ENCODE peak calls at places on chromosome 7, in four cellular contexts. B, Y, K and Z are unnamed samples.

GRCh38 chr7:29017666-29018065 is 59.5 kb upstream of the TRIL start:
- DNase-seq in B (no peak), Y (no peak), K (no peak), Z (no peak)

GRCh38 chr7:74027683-74028320 is at the start of gene ELN:
- DNase-seq in B (no peak), Y (peak), K (peak), Z (no peak)

GRCh38 chr7:2978403-2978802 is 65.3 kb downstream of the CARD11 start:
- DNase-seq in B (no peak), Y (peak), K (peak), Z (no peak)

GRCh38 chr7:120464104-120464503 is 191.1 kb downstream of the KCND2 start:
- DNase-seq in B (no peak), Y (no peak), K (no peak), Z (no peak)

GRCh38 chr7:68162712-68163111 is 1166.1 kb downstream of the TYW1 start:
- DNase-seq in B (no peak), Y (no peak), K (no peak), Z (no peak)

GRCh38 chr7:157613575-157614322 is 276.9 kb downstream of the DNAJB6 start:
- DNase-seq in B (no peak), Y (no peak), K (no peak), Z (no peak)

GRCh38 chr7:12423995-12424745 is 20.5 kb upstream of the VWDE start:
- DNase-seq in B (no peak), Y (no peak), K (no peak), Z (no peak)

GRCh38 chr7:117001283-117001682 is 48.0 kb downstream of the ST7 start:
- DNase-seq in B (no peak), Y (no peak), K (no peak), Z (no peak)

GRCh38 chr7:107659666-107660065 is 962 bp upstream of the SLC26A4 start:
- DNase-seq in B (no peak), Y (no peak), K (no peak), Z (no peak)

GRCh38 chr7:102042016-102042656 is 224.7 kb downstream of the CUX1 start:
- DNase-seq in B (peak), Y (no peak), K (no peak), Z (no peak)

GRCh38 chr7:50641442-50642405 is 76.5 kb upstream of the DDC start:
- DNase-seq in B (no peak), Y (peak), K (no peak), Z (no peak)
- TF ChIP-seq CTCF in B (no peak), Y (no peak), K (peak), Z (no peak)

GRCh38 chr7:24290004-24290641 is 6.1 kb downstream of the NPY start:
- DNase-seq in B (peak), Y (no peak), K (peak), Z (no peak)
- TF ChIP-seq CTCF in B (peak), Y (no peak), K (peak), Z (peak)

GRCh38 chr7:79317728-79318127 is 135.7 kb downstream of the MAGI2 start:
- DNase-seq in B (peak), Y (no peak), K (peak), Z (peak)
- TF ChIP-seq CTCF in B (no peak), Y (no peak), K (no peak), Z (no peak)

GRCh38 chr7:130937830-130938229 is 203.8 kb upstream of the KLF14 start:
- DNase-seq in B (no peak), Y (no peak), K (no peak), Z (no peak)

GRCh38 chr7:130940907-130941306 is 206.9 kb upstream of the KLF14 start:
- DNase-seq in B (no peak), Y (no peak), K (no peak), Z (no peak)

GRCh38 chr7:130938661-130939060 is 204.7 kb upstream of the KLF14 start:
- DNase-seq in B (no peak), Y (no peak), K (no peak), Z (no peak)

GRCh38 chr7:130940326-130940725 is 206.3 kb upstream of the KLF14 start:
- DNase-seq in B (no peak), Y (no peak), K (no peak), Z (no peak)

DNA sequence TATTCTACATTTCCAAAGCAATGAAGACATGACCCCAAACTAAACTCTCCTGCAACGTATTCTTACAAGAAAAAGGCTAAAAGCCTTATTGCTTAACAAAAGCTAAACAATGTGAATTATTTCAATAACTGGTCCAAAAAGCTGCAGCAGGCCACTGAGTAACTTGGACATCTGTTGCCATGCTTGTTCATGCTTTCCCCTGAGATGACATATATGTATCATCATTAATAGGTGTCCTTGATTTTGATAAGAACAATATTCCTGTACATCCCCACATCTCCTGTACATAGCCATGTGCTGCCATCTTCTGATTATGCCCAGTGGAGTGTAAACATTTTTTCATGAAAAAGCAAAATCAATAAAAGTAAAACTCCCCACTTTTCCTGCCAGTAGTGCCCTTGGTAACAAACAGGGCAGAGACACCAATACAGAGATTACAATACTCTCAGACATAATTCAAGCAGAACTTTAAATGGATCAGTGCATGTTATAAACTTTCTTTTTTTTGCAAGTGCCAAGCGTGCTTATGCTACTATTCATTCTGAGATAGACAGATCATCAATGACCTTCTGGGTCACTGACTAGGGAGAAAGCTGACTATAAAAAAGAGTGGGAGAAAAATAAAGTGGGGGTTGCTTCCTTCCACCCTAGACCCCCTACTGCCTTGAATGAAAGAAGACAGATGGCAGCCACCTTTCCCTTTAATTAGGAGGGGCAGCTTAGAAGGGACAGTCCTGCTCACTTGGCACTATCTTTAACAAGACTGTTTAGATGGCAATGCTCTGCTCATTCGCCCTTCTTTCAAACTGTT is 205.5 kb upstream of the KLF14 start:
- DNase-seq in B (no peak), Y (no peak), K (no peak), Z (no peak)
- TF ChIP-seq CTCF in B (peak), Y (no peak), K (no peak), Z (no peak)

GRCh38 chr7:84492565-84493034 is 298.0 kb upstream of the SEMA3A start:
- DNase-seq in B (no peak), Y (no peak), K (no peak), Z (peak)

GRCh38 chr7:84492128-84492527 is 297.5 kb upstream of the SEMA3A start:
- DNase-seq in B (no peak), Y (no peak), K (no peak), Z (no peak)

DNA sequence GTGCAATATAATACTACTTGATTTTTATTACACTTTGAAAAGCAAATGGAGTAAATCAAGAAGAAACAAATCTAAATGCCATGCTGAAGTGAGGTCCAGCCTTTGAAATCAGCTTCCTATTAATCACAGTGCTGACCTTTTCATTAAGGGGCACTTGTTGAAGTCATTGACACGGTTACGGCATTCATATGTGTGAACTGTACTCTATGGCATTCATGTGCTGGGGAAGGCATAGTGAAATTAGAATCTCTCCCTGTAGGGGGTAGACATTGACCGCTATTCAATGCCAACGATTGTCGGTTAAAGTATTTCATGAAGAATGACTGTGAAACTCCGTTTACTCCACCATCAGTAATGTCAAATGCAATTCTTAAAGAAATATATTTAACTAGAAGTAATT is 296.1 kb upstream of the SEMA3A start:
- DNase-seq in B (no peak), Y (no peak), K (peak), Z (no peak)
- TF ChIP-seq CTCF in B (no peak), Y (no peak), K (peak), Z (peak)

GRCh38 chr7:99128076-99128950 is 15.6 kb downstream of the SMURF1 start:
- DNase-seq in B (no peak), Y (peak), K (no peak), Z (no peak)

GRCh38 chr7:99129536-99129935 is 14.4 kb downstream of the SMURF1 start:
- DNase-seq in B (no peak), Y (no peak), K (no peak), Z (no peak)

GRCh38 chr7:99129001-99129400 is 14.9 kb downstream of the SMURF1 start:
- DNase-seq in B (no peak), Y (no peak), K (no peak), Z (no peak)

GRCh38 chr7:99126921-99127553 is 16.9 kb downstream of the SMURF1 start:
- DNase-seq in B (no peak), Y (no peak), K (peak), Z (no peak)

DNA sequence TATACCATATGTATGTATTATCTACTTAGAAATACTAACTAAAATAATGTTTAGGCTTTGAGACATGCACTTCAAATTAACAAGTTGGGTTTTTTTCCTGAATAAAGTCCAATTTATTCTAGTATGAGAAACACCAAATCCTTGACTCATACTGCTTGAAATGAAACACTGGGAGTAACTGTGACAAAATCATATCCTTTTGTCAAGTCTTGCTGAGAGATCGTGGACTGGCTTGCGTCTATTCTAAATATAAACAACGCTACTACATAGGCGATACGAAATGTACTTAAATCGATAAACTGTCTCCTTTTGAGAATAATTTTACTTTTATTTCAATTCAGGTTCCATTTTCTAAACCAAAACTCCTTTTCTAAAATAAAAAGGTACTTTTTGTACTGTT is 16.3 kb downstream of the SMURF1 start:
- DNase-seq in B (no peak), Y (no peak), K (no peak), Z (no peak)
- TF ChIP-seq CTCF in B (no peak), Y (no peak), K (no peak), Z (no peak)